ENCODE peak calls at places on chromosomes 16 and 17, in five cellular contexts. L is breast epithelium, C is vagina, J is HepG2, W is endothelial cell of umbilical vein. B is an unnamed sample. For H3K9me3, the result is how much of the 10 kb centered on the place peaks cover.

GRCh38 chr17:83026311-83026811 is 53.0 kb upstream of the METRNL start:
- DNase-seq in W (no peak), J (no peak), L (no peak), C (peak), B (no peak)

GRCh38 chr17:79395545-79395944 is 215.3 kb downstream of the RBFOX3 start:
- DNase-seq in W (no peak), J (no peak), L (no peak), C (no peak), B (no peak)

GRCh38 chr16:89924298-89924924 is 1.3 kb downstream of the TUBB3 start:
- DNase-seq in J (peak), L (no peak), C (no peak), W (peak), B (no peak)

GRCh38 chr16:26697826-26698225 is 368.9 kb upstream of the C16orf82 start:
- DNase-seq in J (no peak), L (no peak), W (no peak), C (no peak), B (no peak)

GRCh38 chr17:35931794-35932419 is 1.3 kb upstream of the RDM1 start:
- DNase-seq in L (no peak), C (no peak), W (peak), J (no peak), B (no peak)

GRCh38 chr16:50316848-50317630 is 50.7 kb downstream of the ADCY7 start:
- DNase-seq in L (no peak), C (no peak), J (no peak), W (no peak), B (peak)

GRCh38 chr17:64920026-64920418 is 744 bp upstream of the LRRC37A3 start:
- DNase-seq in L (no peak), J (peak), W (no peak), C (no peak), B (peak)

GRCh38 chr17:65418622-65419021 is 142.8 kb downstream of the AXIN2 start:
- DNase-seq in C (no peak), J (no peak), L (no peak), W (no peak), B (no peak)

DNA sequence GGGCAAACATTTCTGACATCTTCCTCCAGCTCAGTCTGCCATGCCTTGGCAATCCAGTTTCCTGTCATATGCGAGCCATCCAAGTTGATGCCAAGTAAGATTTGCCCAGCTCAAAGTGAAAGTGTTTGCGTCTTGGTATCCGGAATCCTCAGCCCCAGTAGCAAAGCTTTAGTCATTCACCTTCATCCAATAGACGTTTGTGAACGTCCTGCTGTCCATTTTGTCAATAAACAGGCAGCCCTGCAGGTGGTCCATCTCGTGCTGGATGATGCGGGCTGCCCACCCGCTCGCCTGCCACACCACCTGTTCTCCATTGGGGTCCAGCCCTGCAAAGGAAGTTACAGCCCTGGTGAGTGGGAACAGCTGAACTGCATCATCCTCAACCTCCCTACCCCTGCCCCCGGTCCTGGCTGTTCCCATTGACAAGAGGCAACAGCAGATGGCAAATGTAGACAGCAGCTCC is 1.5 kb downstream of the PDF start:
- DNase-seq in W (peak), C (no peak), J (no peak), L (no peak), B (peak)
- TF ChIP-seq POLR2AphosphoS5 in W (no peak), C (no peak), J (no peak), L (no peak), B (peak)

GRCh38 chr17:11490171-11490760 is 108.0 kb upstream of the DNAH9 start:
- DNase-seq in C (no peak), L (no peak), J (no peak), W (no peak), B (no peak)
- H3K9me3 ChIP-seq in C (under half), L (under half), J (under half), W (under half), B (under half)

DNA sequence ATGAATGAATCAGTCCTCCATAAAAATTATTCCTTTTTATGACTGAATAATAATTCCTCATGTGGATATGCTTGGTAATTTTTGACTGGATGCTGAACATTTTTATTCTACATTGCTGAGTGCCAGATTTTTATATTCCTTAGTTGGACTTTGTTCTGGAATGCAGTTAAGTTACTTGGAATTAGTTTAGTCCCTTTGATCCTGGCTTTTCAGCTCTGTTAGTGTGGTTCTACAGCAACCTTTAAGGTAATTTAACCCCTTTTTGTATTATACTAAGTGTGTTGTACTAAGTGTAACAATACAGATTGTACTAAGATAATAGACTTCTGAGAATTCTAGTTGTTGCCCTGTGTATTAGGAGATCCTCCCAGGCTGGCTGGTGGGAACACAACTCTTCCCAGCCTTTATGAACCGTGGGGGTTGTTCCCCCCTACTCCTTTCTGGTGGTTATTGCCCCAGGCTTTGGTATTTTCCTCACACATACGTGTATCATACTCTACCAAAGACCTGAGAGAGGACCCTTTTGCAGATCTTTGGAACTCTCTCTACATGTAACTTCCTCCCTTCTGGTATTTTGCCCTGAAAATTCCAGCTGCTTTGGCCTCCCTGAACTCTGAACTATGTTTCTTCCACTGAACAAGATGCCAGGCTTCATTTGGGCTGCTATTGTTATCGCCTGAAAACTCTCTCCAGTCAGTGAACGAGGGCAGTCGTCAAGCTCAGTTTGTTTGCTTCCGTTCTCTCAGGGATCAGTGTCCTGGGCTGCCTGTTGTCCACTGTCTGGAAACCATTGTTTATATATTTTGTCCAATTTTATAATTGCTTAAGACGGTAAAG is 30.5 kb downstream of the TANGO6 start:
- DNase-seq in L (no peak), C (no peak), J (peak), W (no peak), B (no peak)
- TF ChIP-seq CTCF in L (no peak), C (no peak), J (no peak), W (no peak), B (no peak)

GRCh38 chr17:27244019-27244418 is 49.9 kb upstream of the WSB1 start:
- DNase-seq in L (no peak), J (no peak), C (no peak), W (no peak), B (no peak)

GRCh38 chr17:27246537-27246936 is 47.4 kb upstream of the WSB1 start:
- DNase-seq in J (no peak), L (no peak), W (no peak), C (no peak), B (no peak)

GRCh38 chr17:27245230-27245696 is 48.7 kb upstream of the WSB1 start:
- DNase-seq in J (peak), W (peak), C (peak), L (peak), B (peak)

GRCh38 chr17:27242951-27243350 is 51.0 kb upstream of the WSB1 start:
- DNase-seq in L (no peak), C (no peak), J (no peak), W (no peak), B (no peak)

DNA sequence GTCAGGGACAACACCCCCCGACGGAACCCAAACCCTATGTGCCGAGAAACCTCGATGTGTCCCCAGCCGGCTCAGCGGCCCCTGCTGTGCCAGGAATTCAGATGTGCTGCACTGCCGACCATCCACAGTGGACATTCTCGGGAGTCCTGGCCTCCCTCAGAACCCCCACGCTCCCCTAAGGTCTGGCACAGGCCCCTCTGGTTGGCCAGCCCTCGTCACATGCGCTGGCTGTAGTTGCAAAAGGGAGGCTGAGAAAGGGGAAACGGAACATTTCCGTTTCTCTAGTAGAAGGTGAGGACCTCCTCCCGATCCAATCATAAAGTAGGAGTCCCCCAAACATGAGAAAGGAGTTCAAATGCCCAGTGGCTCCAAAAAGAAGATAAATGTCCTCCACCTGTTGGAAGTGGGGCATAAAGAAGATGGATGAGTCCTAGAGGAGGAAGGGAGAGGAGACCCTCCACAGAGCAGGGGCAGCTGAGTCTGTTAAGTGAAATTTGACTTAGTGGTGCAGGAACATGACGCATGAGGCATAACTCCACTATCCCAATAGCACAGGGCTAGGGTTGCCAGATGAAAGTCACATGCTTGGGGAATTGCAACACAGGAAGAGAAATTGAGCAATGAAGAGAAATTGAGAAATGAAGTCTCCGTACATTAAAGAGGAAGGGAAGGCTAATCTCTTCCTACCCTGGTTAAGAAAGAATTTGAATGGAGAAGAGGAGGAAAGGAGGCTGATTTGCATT is 49.3 kb upstream of the WSB1 start:
- DNase-seq in L (no peak), J (peak), W (peak), C (peak), B (peak)
- TF ChIP-seq POLR2AphosphoS5 in L (peak), J (no peak), W (no peak), C (peak), B (peak)

GRCh38 chr17:17892731-17893130 is 55.9 kb upstream of the SREBF1 start:
- DNase-seq in L (no peak), C (no peak), J (no peak), W (no peak), B (no peak)
- H3K9me3 ChIP-seq in L (under half), C (under half), J (under half), W (under half), B (under half)

B was measured in spleen.